ENCODE peak calls at places on chromosomes 16 and 17, in eight cellular contexts. One of them, this sample, is unnamed.
A peak's percentile ranks its signal among the peaks of the same experiment; 100 is the strongest.

GRCh38 chr17:83080641-83081560 is 1.5 kb downstream of the METRNL start:
- DNase-seq in skeletal muscle cell: no peak
- DNase-seq in NCI-H748 treated with DMSO at 0.1 percent for 48 hours: no peak
- DNase-seq in glutamatergic neuron: peak; percentile 44
- DNase-seq in GM10248: peak; percentile 82
- DNase-seq in HFFc6: no peak
- DNase-seq in fibroblast of mammary gland: no peak
- DNase-seq in Kasumi-1: no peak
- DNase-seq in this sample: no peak

GRCh38 chr16:89308391-89309333 is 91.2 kb downstream of the ZNF778 start:
- DNase-seq in Kasumi-1: peak; percentile 37
- DNase-seq in GM10248: no peak
- DNase-seq in fibroblast of mammary gland: no peak
- DNase-seq in skeletal muscle cell: no peak
- DNase-seq in NCI-H748 treated with DMSO at 0.1 percent for 48 hours: no peak
- DNase-seq in HFFc6: no peak
- DNase-seq in glutamatergic neuron: peak; percentile 56
- DNase-seq in this sample: no peak

GRCh38 chr17:51860934-51861561 is 297.5 kb downstream of the CA10 start:
- DNase-seq in Kasumi-1: peak; percentile 75
- DNase-seq in skeletal muscle cell: no peak
- DNase-seq in NCI-H748 treated with DMSO at 0.1 percent for 48 hours: peak; percentile 38
- DNase-seq in glutamatergic neuron: peak; percentile 72
- DNase-seq in GM10248: peak; percentile 19
- DNase-seq in HFFc6: no peak
- DNase-seq in fibroblast of mammary gland: peak; percentile 15
- DNase-seq in this sample: peak; percentile 54

GRCh38 chr16:12896562-12896961 is 4.8 kb upstream of the SHISA9 start:
- DNase-seq in glutamatergic neuron: no peak
- DNase-seq in fibroblast of mammary gland: peak; percentile 52
- DNase-seq in Kasumi-1: peak; percentile 37
- DNase-seq in NCI-H748 treated with DMSO at 0.1 percent for 48 hours: peak; percentile 47
- DNase-seq in skeletal muscle cell: no peak
- DNase-seq in HFFc6: peak; percentile 50
- DNase-seq in GM10248: no peak
- DNase-seq in this sample: no peak

GRCh38 chr17:56777859-56778258 is 55.9 kb downstream of the C17orf67 start:
- DNase-seq in GM10248: no peak
- DNase-seq in Kasumi-1: no peak
- DNase-seq in NCI-H748 treated with DMSO at 0.1 percent for 48 hours: no peak
- DNase-seq in HFFc6: peak; percentile 80
- DNase-seq in fibroblast of mammary gland: peak; percentile 25
- DNase-seq in skeletal muscle cell: peak; percentile 12
- DNase-seq in glutamatergic neuron: no peak
- DNase-seq in this sample: no peak

GRCh38 chr17:74558882-74559519 is 8.3 kb downstream of the CD300H start:
- DNase-seq in glutamatergic neuron: no peak
- DNase-seq in GM10248: no peak
- DNase-seq in Kasumi-1: no peak
- DNase-seq in skeletal muscle cell: no peak
- DNase-seq in NCI-H748 treated with DMSO at 0.1 percent for 48 hours: no peak
- DNase-seq in HFFc6: no peak
- DNase-seq in fibroblast of mammary gland: no peak
- DNase-seq in this sample: no peak

GRCh38 chr17:4072487-4073157 is 70.2 kb downstream of the ZZEF1 start:
- DNase-seq in glutamatergic neuron: no peak
- DNase-seq in NCI-H748 treated with DMSO at 0.1 percent for 48 hours: no peak
- DNase-seq in fibroblast of mammary gland: peak; percentile 51
- DNase-seq in Kasumi-1: no peak
- DNase-seq in HFFc6: peak; percentile 58
- DNase-seq in skeletal muscle cell: no peak
- DNase-seq in GM10248: no peak
- DNase-seq in this sample: no peak

GRCh38 chr16:21554795-21555585 is 44.4 kb upstream of the METTL9 start:
- DNase-seq in HFFc6: peak; percentile 76
- DNase-seq in Kasumi-1: peak; percentile 79
- DNase-seq in glutamatergic neuron: peak; percentile 95
- DNase-seq in skeletal muscle cell: peak; percentile 16
- DNase-seq in fibroblast of mammary gland: peak; percentile 70
- DNase-seq in NCI-H748 treated with DMSO at 0.1 percent for 48 hours: peak; percentile 65
- DNase-seq in GM10248: peak; percentile 96
- DNase-seq in this sample: peak; percentile 99

GRCh38 chr16:1772362-1772907 is at the start of gene EME2:
- DNase-seq in HFFc6: peak; percentile 42
- DNase-seq in Kasumi-1: peak; percentile 2
- DNase-seq in skeletal muscle cell: no peak
- DNase-seq in glutamatergic neuron: peak; percentile 55
- DNase-seq in GM10248: no peak
- DNase-seq in NCI-H748 treated with DMSO at 0.1 percent for 48 hours: no peak
- DNase-seq in fibroblast of mammary gland: peak; percentile 33
- DNase-seq in this sample: no peak

GRCh38 chr17:45956090-45956489 is 43.0 kb upstream of the STH start:
- DNase-seq in NCI-H748 treated with DMSO at 0.1 percent for 48 hours: no peak
- DNase-seq in fibroblast of mammary gland: no peak
- DNase-seq in skeletal muscle cell: no peak
- DNase-seq in GM10248: no peak
- DNase-seq in glutamatergic neuron: no peak
- DNase-seq in Kasumi-1: no peak
- DNase-seq in HFFc6: no peak
- DNase-seq in this sample: no peak

This sample was measured in posterior cingulate gyrus.